ENCODE peak calls at places on chromosomes 6 and 20, in six cellular contexts. One of them, this sample, is unnamed.
A peak's percentile ranks its signal among the peaks of the same experiment; 100 is the strongest.

GRCh38 chr20:25361287-25361683 is 29.4 kb downstream of the ABHD12 start:
- DNase-seq in foreskin fibroblast: peak; percentile 21
- DNase-seq in astrocyte of the spinal cord: no peak
- DNase-seq in fibroblast of pulmonary artery: peak; percentile 32
- DNase-seq in HCT116: no peak
- DNase-seq in left lung: no peak
- DNase-seq in this sample: peak; percentile 7

GRCh38 chr6:128168244-128168643 is 267.4 kb upstream of the THEMIS start:
- DNase-seq in astrocyte of the spinal cord: no peak
- DNase-seq in fibroblast of pulmonary artery: no peak
- DNase-seq in foreskin fibroblast: no peak
- DNase-seq in left lung: no peak
- DNase-seq in HCT116: no peak
- DNase-seq in this sample: no peak

GRCh38 chr20:22846829-22847228 is 188.3 kb upstream of the SSTR4 start:
- DNase-seq in left lung: no peak
- DNase-seq in HCT116: no peak
- DNase-seq in astrocyte of the spinal cord: no peak
- DNase-seq in fibroblast of pulmonary artery: no peak
- DNase-seq in foreskin fibroblast: no peak
- DNase-seq in this sample: no peak

GRCh38 chr20:34022154-34022842 is 28.6 kb downstream of the RALY start:
- DNase-seq in left lung: no peak
- DNase-seq in foreskin fibroblast: peak; percentile 27
- DNase-seq in HCT116: peak; percentile 10
- DNase-seq in fibroblast of pulmonary artery: no peak
- DNase-seq in astrocyte of the spinal cord: no peak
- DNase-seq in this sample: no peak

GRCh38 chr6:122033564-122034181 is 365.8 kb upstream of the HSF2 start:
- DNase-seq in fibroblast of pulmonary artery: peak; percentile 78
- DNase-seq in HCT116: peak; percentile 49
- DNase-seq in left lung: no peak
- DNase-seq in astrocyte of the spinal cord: peak; percentile 77
- DNase-seq in foreskin fibroblast: peak; percentile 75
- DNase-seq in this sample: peak; percentile 88

GRCh38 chr6:130320908-130321307 is 44.9 kb upstream of the TMEM200A start:
- DNase-seq in foreskin fibroblast: no peak
- DNase-seq in HCT116: no peak
- DNase-seq in fibroblast of pulmonary artery: no peak
- DNase-seq in left lung: no peak
- DNase-seq in astrocyte of the spinal cord: no peak
- DNase-seq in this sample: no peak

GRCh38 chr6:43878823-43879495 is 108.9 kb downstream of the VEGFA start:
- DNase-seq in HCT116: no peak
- DNase-seq in fibroblast of pulmonary artery: no peak
- DNase-seq in foreskin fibroblast: peak; percentile 49
- DNase-seq in astrocyte of the spinal cord: no peak
- DNase-seq in left lung: no peak
- DNase-seq in this sample: no peak

GRCh38 chr6:42260424-42260888 is 42.8 kb upstream of the MRPS10 start:
- DNase-seq in left lung: no peak
- DNase-seq in foreskin fibroblast: no peak
- DNase-seq in fibroblast of pulmonary artery: no peak
- DNase-seq in HCT116: peak; percentile 83
- DNase-seq in astrocyte of the spinal cord: no peak
- DNase-seq in this sample: no peak

GRCh38 chr20:51712501-51713212 is 55.5 kb downstream of the ATP9A start:
- DNase-seq in HCT116: peak; percentile 15
- DNase-seq in foreskin fibroblast: peak; percentile 57
- DNase-seq in astrocyte of the spinal cord: peak; percentile 27
- DNase-seq in left lung: no peak
- DNase-seq in fibroblast of pulmonary artery: peak; percentile 46
- DNase-seq in this sample: peak; percentile 15

GRCh38 chr6:69936674-69937363 is 70.5 kb downstream of the COL19A1 start:
- DNase-seq in astrocyte of the spinal cord: peak; percentile 9
- DNase-seq in foreskin fibroblast: peak; percentile 49
- DNase-seq in left lung: no peak
- DNase-seq in HCT116: no peak
- DNase-seq in fibroblast of pulmonary artery: peak; percentile 23
- DNase-seq in this sample: peak; percentile 67

GRCh38 chr6:16477367-16478149 is 239.2 kb downstream of the GMPR start:
- DNase-seq in foreskin fibroblast: no peak
- DNase-seq in HCT116: no peak
- DNase-seq in left lung: no peak
- DNase-seq in astrocyte of the spinal cord: no peak
- DNase-seq in fibroblast of pulmonary artery: peak; percentile 14
- DNase-seq in this sample: no peak

GRCh38 chr20:35327074-35327976 is 35.1 kb upstream of the FAM83C start:
- DNase-seq in left lung: no peak
- DNase-seq in HCT116: no peak
- DNase-seq in foreskin fibroblast: peak; percentile 80
- DNase-seq in fibroblast of pulmonary artery: no peak
- DNase-seq in astrocyte of the spinal cord: no peak
- DNase-seq in this sample: no peak

GRCh38 chr20:5877128-5877527 is 73.2 kb downstream of the TRMT6 start:
- DNase-seq in fibroblast of pulmonary artery: no peak
- DNase-seq in left lung: no peak
- DNase-seq in foreskin fibroblast: no peak
- DNase-seq in astrocyte of the spinal cord: no peak
- DNase-seq in HCT116: no peak
- DNase-seq in this sample: no peak

GRCh38 chr6:111871725-111872520 is 1.3 kb downstream of the FYN start:
- DNase-seq in astrocyte of the spinal cord: peak; percentile 50
- DNase-seq in fibroblast of pulmonary artery: peak; percentile 49
- DNase-seq in HCT116: no peak
- DNase-seq in foreskin fibroblast: peak; percentile 66
- DNase-seq in left lung: peak; percentile 61
- DNase-seq in this sample: peak; percentile 51

GRCh38 chr6:38283734-38284362 is 355.9 kb downstream of the BTBD9 start:
- DNase-seq in fibroblast of pulmonary artery: no peak
- DNase-seq in left lung: no peak
- DNase-seq in astrocyte of the spinal cord: no peak
- DNase-seq in HCT116: peak; percentile 85
- DNase-seq in foreskin fibroblast: peak; percentile 84
- DNase-seq in this sample: no peak

GRCh38 chr6:90294614-90294988 is 2.0 kb downstream of the BACH2 start:
- DNase-seq in HCT116: no peak
- DNase-seq in fibroblast of pulmonary artery: no peak
- DNase-seq in left lung: no peak
- DNase-seq in foreskin fibroblast: no peak
- DNase-seq in astrocyte of the spinal cord: peak; percentile 25
- DNase-seq in this sample: no peak

GRCh38 chr6:90294989-90295853 is 1.4 kb downstream of the BACH2 start:
- DNase-seq in HCT116: no peak
- DNase-seq in foreskin fibroblast: peak; percentile 65
- DNase-seq in astrocyte of the spinal cord: peak; percentile 53
- DNase-seq in fibroblast of pulmonary artery: peak; percentile 28
- DNase-seq in left lung: peak; percentile 84
- DNase-seq in this sample: peak; percentile 43

GRCh38 chr6:90295854-90296345 is 743 bp downstream of the BACH2 start:
- DNase-seq in HCT116: no peak
- DNase-seq in fibroblast of pulmonary artery: peak; percentile 64
- DNase-seq in left lung: peak; percentile 82
- DNase-seq in foreskin fibroblast: peak; percentile 83
- DNase-seq in astrocyte of the spinal cord: peak; percentile 70
- DNase-seq in this sample: peak; percentile 56

GRCh38 chr6:90293319-90293937 is 3.2 kb downstream of the BACH2 start:
- DNase-seq in fibroblast of pulmonary artery: no peak
- DNase-seq in left lung: no peak
- DNase-seq in astrocyte of the spinal cord: no peak
- DNase-seq in foreskin fibroblast: peak; percentile 32
- DNase-seq in HCT116: no peak
- DNase-seq in this sample: no peak

GRCh38 chr6:90294008-90294511 is 2.6 kb downstream of the BACH2 start:
- DNase-seq in fibroblast of pulmonary artery: no peak
- DNase-seq in left lung: no peak
- DNase-seq in HCT116: no peak
- DNase-seq in foreskin fibroblast: no peak
- DNase-seq in astrocyte of the spinal cord: no peak
- DNase-seq in this sample: no peak
- H3K4me3 ChIP-seq in fibroblast of pulmonary artery: no peak overlapping the region
- H3K4me3 ChIP-seq in left lung: no peak overlapping the region
- H3K4me3 ChIP-seq in HCT116: no peak overlapping the region
- H3K4me3 ChIP-seq in foreskin fibroblast: no peak overlapping the region
- H3K4me3 ChIP-seq in astrocyte of the spinal cord: no peak overlapping the region
- H3K4me3 ChIP-seq in this sample: no peak overlapping the region

GRCh38 chr6:137712587-137712986 is 154.5 kb upstream of the TNFAIP3 start:
- DNase-seq in HCT116: no peak
- DNase-seq in foreskin fibroblast: no peak
- DNase-seq in astrocyte of the spinal cord: no peak
- DNase-seq in fibroblast of pulmonary artery: no peak
- DNase-seq in left lung: no peak
- DNase-seq in this sample: no peak
- TF ChIP-seq CTCF in HCT116: no peak
- TF ChIP-seq CTCF in foreskin fibroblast: no peak
- TF ChIP-seq CTCF in astrocyte of the spinal cord: no peak
- TF ChIP-seq CTCF in fibroblast of pulmonary artery: no peak
- TF ChIP-seq CTCF in left lung: no peak
- TF ChIP-seq CTCF in this sample: no peak

DNA sequence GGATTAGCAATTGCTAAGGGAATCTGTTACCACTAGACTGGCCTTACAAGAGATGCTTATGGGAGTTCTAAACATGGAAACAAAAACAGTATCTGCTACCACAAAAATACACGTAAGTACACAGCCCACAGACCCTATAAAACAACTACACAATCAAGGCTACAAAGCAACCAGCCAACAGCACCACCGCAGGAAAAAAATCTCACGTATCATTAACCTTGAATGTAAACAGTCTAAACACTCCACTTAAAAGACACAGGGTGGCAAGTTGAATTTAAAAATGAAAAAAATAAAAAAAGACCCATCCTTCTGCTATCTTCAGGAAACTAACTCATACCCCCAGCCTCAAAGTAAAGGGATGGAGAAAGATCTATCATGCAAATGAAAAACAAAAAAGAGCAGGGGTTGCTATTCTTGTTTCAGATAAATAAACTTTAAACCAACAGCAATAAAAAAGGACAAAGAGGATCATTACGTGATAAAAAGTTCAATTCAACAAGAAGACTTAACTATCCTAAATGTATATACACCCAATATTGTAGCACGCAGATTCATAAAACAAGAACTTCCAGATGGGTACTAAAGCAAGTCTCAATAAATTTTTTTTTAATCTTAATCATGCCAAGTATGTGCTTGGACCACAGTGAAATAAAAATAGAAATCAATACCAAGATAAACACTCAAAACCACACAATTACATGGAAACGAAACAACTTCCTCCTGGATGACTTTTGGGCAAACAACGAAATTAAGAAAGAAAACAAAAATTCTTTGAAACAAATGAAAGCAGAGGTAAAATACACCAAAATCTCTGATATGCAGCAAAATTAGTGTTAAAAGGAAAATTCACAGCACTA is 52.3 kb downstream of the RNGTT start:
- DNase-seq in HCT116: no peak
- DNase-seq in foreskin fibroblast: peak; percentile 26
- DNase-seq in fibroblast of pulmonary artery: peak; percentile 10
- DNase-seq in left lung: no peak
- DNase-seq in astrocyte of the spinal cord: peak; percentile 49
- DNase-seq in this sample: peak; percentile 26
- H3K4me3 ChIP-seq in HCT116: no peak overlapping the region
- H3K4me3 ChIP-seq in foreskin fibroblast: no peak overlapping the region
- H3K4me3 ChIP-seq in fibroblast of pulmonary artery: no peak overlapping the region
- H3K4me3 ChIP-seq in left lung: no peak overlapping the region
- H3K4me3 ChIP-seq in astrocyte of the spinal cord: no peak overlapping the region
- H3K4me3 ChIP-seq in this sample: no peak overlapping the region

DNA sequence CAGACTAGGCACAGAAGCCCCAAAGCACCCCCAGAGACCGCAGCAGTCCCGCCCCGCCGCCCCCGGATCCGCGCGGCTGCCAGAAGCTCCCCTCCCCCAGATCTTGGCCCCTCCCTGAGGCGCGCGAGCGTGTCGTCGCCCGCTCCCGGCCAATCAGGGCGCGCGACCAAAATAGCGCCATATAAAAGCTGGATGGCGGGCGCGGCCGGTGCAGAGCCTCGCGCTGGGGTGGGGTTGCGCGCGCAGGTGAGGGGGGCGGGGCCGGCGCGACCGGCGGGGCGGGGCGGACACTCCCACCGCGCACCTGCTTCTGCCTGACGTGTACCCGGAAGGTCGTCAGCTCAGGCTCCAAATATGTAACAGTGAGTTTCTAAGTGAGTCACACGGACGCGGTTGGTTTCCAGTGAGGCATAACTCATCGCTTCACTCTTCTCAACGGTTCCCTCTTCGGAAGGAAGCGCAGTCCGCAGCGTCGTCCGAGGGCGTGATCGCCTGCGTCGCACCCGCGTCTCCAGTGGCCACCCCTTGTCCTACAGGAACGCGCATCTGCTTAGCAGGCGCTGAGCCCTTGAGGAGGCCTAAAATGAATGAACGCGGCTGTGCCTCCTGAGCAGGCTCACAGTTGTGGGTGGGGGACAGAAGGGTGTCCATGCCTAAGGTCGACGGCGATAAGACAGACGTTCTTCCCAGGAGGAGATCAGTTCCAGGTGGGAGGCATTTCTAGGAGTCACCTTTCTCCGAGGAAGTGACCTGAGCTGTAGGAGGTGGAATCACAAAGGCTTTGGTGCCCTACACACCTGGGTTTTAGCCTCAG is 50.6 kb upstream of the EZR start:
- DNase-seq in fibroblast of pulmonary artery: peak; percentile 91
- DNase-seq in foreskin fibroblast: peak; percentile 92
- DNase-seq in left lung: peak; percentile 93
- DNase-seq in HCT116: peak; percentile 99
- DNase-seq in astrocyte of the spinal cord: peak; percentile 93
- DNase-seq in this sample: peak; percentile 71
- TF ChIP-seq CTCF in fibroblast of pulmonary artery: no peak
- TF ChIP-seq CTCF in foreskin fibroblast: no peak
- TF ChIP-seq CTCF in left lung: no peak
- TF ChIP-seq CTCF in HCT116: peak; percentile 35
- TF ChIP-seq CTCF in astrocyte of the spinal cord: no peak
- TF ChIP-seq CTCF in this sample: peak; percentile 18

GRCh38 chr20:57023007-57023406 is 243.4 kb downstream of the BMP7 start:
- DNase-seq in foreskin fibroblast: no peak
- DNase-seq in fibroblast of pulmonary artery: no peak
- DNase-seq in HCT116: no peak
- DNase-seq in left lung: no peak
- DNase-seq in astrocyte of the spinal cord: no peak
- DNase-seq in this sample: no peak
- H3K4me3 ChIP-seq in foreskin fibroblast: no peak overlapping the region
- H3K4me3 ChIP-seq in fibroblast of pulmonary artery: no peak overlapping the region
- H3K4me3 ChIP-seq in HCT116: no peak overlapping the region
- H3K4me3 ChIP-seq in left lung: no peak overlapping the region
- H3K4me3 ChIP-seq in astrocyte of the spinal cord: no peak overlapping the region
- H3K4me3 ChIP-seq in this sample: no peak overlapping the region

This sample was measured in fibroblast of the aortic adventitia.